ENCODE peak calls at places on chromosomes 3 and 15, in four cellular contexts. M, K, P and Q are unnamed samples.

GRCh38 chr3:129593595-129594339 is 12.7 kb downstream of the PLXND1 start:
- DNase-seq in P (peak), K (no peak), M (no peak), Q (no peak)

GRCh38 chr15:55267401-55268053 is 22.1 kb downstream of the RAB27A start:
- DNase-seq in P (no peak), M (peak), K (no peak), Q (no peak)

GRCh38 chr3:122886251-122886650 is 91.4 kb downstream of the SLC49A4 start:
- DNase-seq in P (no peak), K (no peak), M (no peak), Q (no peak)

GRCh38 chr3:127669541-127670228 is 3.1 kb upstream of the ABTB1 start:
- DNase-seq in P (no peak), K (no peak), M (peak), Q (no peak)

GRCh38 chr3:8559351-8559750 is 57.7 kb downstream of the LMCD1 start:
- DNase-seq in K (no peak), P (no peak), M (no peak), Q (no peak)

GRCh38 chr3:141125351-141125750 is 74.2 kb downstream of the SPSB4 start:
- DNase-seq in M (no peak), P (no peak), K (no peak), Q (no peak)

GRCh38 chr3:48504051-48504946 is at the start of gene SHISA5:
- DNase-seq in P (peak), K (peak), M (peak), Q (no peak)

GRCh38 chr3:38576131-38577088 is 73.1 kb downstream of the SCN5A start:
- DNase-seq in P (peak), M (peak), K (no peak), Q (no peak)

GRCh38 chr3:128276577-128277183 is 123.4 kb downstream of the EEFSEC start:
- DNase-seq in M (no peak), P (peak), K (no peak), Q (no peak)

GRCh38 chr3:153756816-153757215 is 364.4 kb upstream of the ARHGEF26 start:
- DNase-seq in P (no peak), M (no peak), K (no peak), Q (no peak)

GRCh38 chr15:90482124-90483011 is 47.4 kb upstream of the CRTC3 start:
- DNase-seq in M (peak), K (peak), P (peak), Q (no peak)

GRCh38 chr3:149245738-149246451 is 24.3 kb upstream of the CP start:
- DNase-seq in M (no peak), P (no peak), K (peak), Q (no peak)

GRCh38 chr3:45878124-45878523 is 8.2 kb upstream of the CCR9 start:
- DNase-seq in K (no peak), P (no peak), M (no peak), Q (no peak)

GRCh38 chr3:143775401-143775970 is 72.8 kb downstream of the SLC9A9 start:
- DNase-seq in P (no peak), M (no peak), K (peak), Q (peak)